ENCODE peak calls at places on chromosomes 13 and 19, in five cellular contexts. O, Y, A, X and R are unnamed samples.

GRCh38 chr19:30403583-30403982 is 31.4 kb downstream of the ZNF536 start:
- DNase-seq in O (no peak), Y (no peak), A (no peak), X (no peak), R (no peak)

GRCh38 chr13:113883921-113884804 is 20.3 kb upstream of the GAS6 start:
- DNase-seq in O (no peak), Y (no peak), A (no peak), X (no peak), R (no peak)

GRCh38 chr13:72839831-72840426 is 58.0 kb downstream of the PIBF1 start:
- DNase-seq in O (peak; percentile 54), Y (peak; percentile 57), A (no peak), X (peak; percentile 42), R (peak; percentile 11)

GRCh38 chr19:512548-513365 is 5.5 kb downstream of the TPGS1 start:
- DNase-seq in O (no peak), Y (no peak), A (no peak), X (no peak), R (no peak)

GRCh38 chr13:68719815-68720214 is 1387.8 kb upstream of the ATXN8OS start:
- DNase-seq in O (no peak), Y (no peak), A (no peak), X (no peak), R (no peak)

GRCh38 chr13:35818577-35819165 is 312.5 kb downstream of the DCLK1 start:
- DNase-seq in O (no peak), Y (peak; percentile 12), A (no peak), X (peak; percentile 60), R (peak; percentile 20)

GRCh38 chr19:35247526-35248309 is 1.1 kb upstream of the LSR start:
- DNase-seq in O (peak; percentile 97), Y (no peak), A (peak; percentile 92), X (no peak), R (peak; percentile 88)

GRCh38 chr13:44810067-44810840 is 179.0 kb downstream of the NUFIP1 start:
- DNase-seq in O (no peak), Y (no peak), A (no peak), X (no peak), R (no peak)

GRCh38 chr19:16143399-16144215 is at the start of gene HSH2D:
- DNase-seq in O (peak; percentile 93), Y (no peak), A (peak; percentile 63), X (no peak), R (no peak)

GRCh38 chr19:29804493-29804892 is 7.3 kb upstream of the CCNE1 start:
- DNase-seq in O (no peak), Y (no peak), A (no peak), X (no peak), R (no peak)

DNA sequence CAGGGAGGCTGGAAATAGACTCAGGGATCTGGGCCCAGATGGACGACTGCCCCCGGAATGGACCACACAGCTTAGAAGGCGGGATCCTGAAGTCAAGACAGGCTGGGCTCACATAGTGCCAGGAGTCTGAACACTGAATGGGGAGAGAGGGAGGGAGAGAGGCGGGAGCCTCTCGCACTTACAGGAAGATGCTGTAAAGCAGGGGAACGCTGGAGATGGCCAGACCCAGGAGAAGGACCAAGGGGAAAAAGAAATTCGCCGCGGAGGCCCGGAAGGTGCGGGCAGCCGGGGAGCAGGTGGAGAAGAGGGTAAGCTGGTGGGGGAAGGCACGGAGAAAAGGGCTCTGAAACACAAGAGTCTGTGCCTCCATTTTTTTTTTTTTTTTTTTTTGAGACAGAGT is 1.4 kb upstream of the LENG1 start:
- DNase-seq in O (no peak), Y (no peak), A (no peak), X (no peak), R (no peak)
- H2AFZ ChIP-seq in O (no peak overlapping the region), Y (no peak overlapping the region), A (no peak overlapping the region), X (peak overlapping the region; percentile 97), R (peak overlapping the region; percentile 91)

GRCh38 chr13:48303331-48304131 is at the start of gene RB1:
- DNase-seq in O (peak; percentile 71), Y (peak; percentile 94), A (no peak), X (peak; percentile 87), R (peak; percentile 76)
- H2BK120ac ChIP-seq in O (no peak within 1 kb of the TSS), Y (peak within 1 kb of the TSS; percentile 77), A (no peak within 1 kb of the TSS), X (peak within 1 kb of the TSS; percentile 59), R (peak within 1 kb of the TSS; percentile 72)

GRCh38 chr13:28346136-28346535 is 148.8 kb downstream of the FLT1 start:
- DNase-seq in O (no peak), Y (no peak), A (no peak), X (peak; percentile 38), R (no peak)
- H2BK15ac ChIP-seq in O (no peak overlapping the region), Y (no peak overlapping the region), A (no peak overlapping the region), X (no peak overlapping the region), R (no peak overlapping the region)

GRCh38 chr13:25992076-25992475 is 59.7 kb downstream of the SHISA2 start:
- DNase-seq in O (no peak), Y (no peak), A (no peak), X (no peak), R (no peak)

GRCh38 chr13:25988655-25989054 is 63.2 kb downstream of the SHISA2 start:
- DNase-seq in O (no peak), Y (no peak), A (no peak), X (no peak), R (no peak)

GRCh38 chr13:25987987-25988386 is 63.8 kb downstream of the SHISA2 start:
- DNase-seq in O (no peak), Y (no peak), A (no peak), X (no peak), R (no peak)

DNA sequence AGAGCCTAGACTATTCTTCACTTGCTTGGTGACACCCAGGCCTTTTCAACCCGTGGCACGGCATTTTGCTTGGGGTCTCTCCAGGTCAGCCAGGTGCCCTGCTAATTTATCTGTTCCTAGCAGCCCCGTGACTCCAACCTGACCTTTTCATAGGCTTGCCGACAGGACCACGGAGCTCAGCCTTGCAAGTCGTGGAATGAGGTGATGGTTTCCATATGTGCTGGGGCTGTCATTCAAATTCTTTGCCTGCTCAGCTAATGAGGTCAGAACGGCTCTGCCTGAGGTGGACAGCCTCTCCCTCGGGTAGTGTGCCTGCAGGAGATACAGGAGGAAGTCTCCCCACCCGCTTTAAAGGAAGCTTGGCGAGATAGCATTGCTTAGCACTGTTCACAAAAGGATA is 61.0 kb downstream of the SHISA2 start:
- DNase-seq in O (no peak), Y (peak; percentile 26), A (peak; percentile 23), X (no peak), R (no peak)
- H2AFZ ChIP-seq in O (no peak overlapping the region), Y (no peak overlapping the region), A (no peak overlapping the region), X (no peak overlapping the region), R (no peak overlapping the region)

GRCh38 chr19:33297401-33298145 is 4.8 kb downstream of the CEBPA start:
- DNase-seq in O (no peak), Y (no peak), A (no peak), X (no peak), R (no peak)
- H2BK120ac ChIP-seq in O (no peak overlapping the region), Y (no peak overlapping the region), A (no peak overlapping the region), X (no peak overlapping the region), R (no peak overlapping the region)

GRCh38 chr13:42992585-42993122 is 613 bp upstream of the EPSTI1 start:
- DNase-seq in O (no peak), Y (no peak), A (no peak), X (no peak), R (no peak)
- H2BK15ac ChIP-seq in O (no peak overlapping the region), Y (no peak overlapping the region), A (no peak overlapping the region), X (peak overlapping the region; percentile 99), R (no peak overlapping the region)

GRCh38 chr19:39181500-39182173 is 15.1 kb upstream of the NCCRP1 start:
- DNase-seq in O (no peak), Y (no peak), A (no peak), X (no peak), R (no peak)
- H2AFZ ChIP-seq in O (no peak overlapping the region), Y (no peak overlapping the region), A (no peak overlapping the region), X (no peak overlapping the region), R (no peak overlapping the region)